ENCODE peak calls at places on chromosome 15, in six cellular contexts. H is Kasumi-1; V is transverse colon; L is activated T-helper 1 cell treated with anti-CD3 and anti-CD28 coated beads, Interleukin-12 subunit alpha, Interleukin-12 subunit beta, Interleukin-2, Interleukin-4 antibody, amounts not matched to agents 30 ng/mL and 10 ng/mL and 1 ng/mL, durations not matched to agents 14 hours and 24 hours and 36 hours; Y is HTR-8/SVneo; W is AG10803. B is an unnamed sample.

GRCh38 chr15:58486564-58486963 is 54.8 kb downstream of the LIPC start:
- DNase-seq in H (no peak), W (no peak), V (no peak), L (no peak), Y (no peak), B (no peak)

GRCh38 chr15:43105077-43105769 is 615 bp downstream of the UBR1 start:
- DNase-seq in V (peak; percentile 33), Y (no peak), W (no peak), L (peak; percentile 11), H (no peak), B (no peak)

GRCh38 chr15:34337557-34338306 is at the start of gene SLC12A6:
- DNase-seq in H (peak; percentile 66), V (peak; percentile 94), L (peak; percentile 90), Y (peak; percentile 91), W (peak; percentile 88), B (peak; percentile 91)

GRCh38 chr15:35170216-35170615 is 85.1 kb upstream of the NANOGP8 start:
- DNase-seq in V (no peak), W (peak; percentile 1), L (no peak), Y (no peak), H (no peak), B (no peak)

GRCh38 chr15:101675796-101676582 is 23.8 kb upstream of the TM2D3 start:
- DNase-seq in H (no peak), V (no peak), W (peak; percentile 96), L (no peak), Y (no peak), B (no peak)

GRCh38 chr15:25719101-25719985 is 143.8 kb downstream of the ATP10A start:
- DNase-seq in W (no peak), L (no peak), H (no peak), Y (no peak), V (no peak), B (no peak)

GRCh38 chr15:63191895-63192603 is 2.6 kb downstream of the RAB8B start:
- DNase-seq in V (peak; percentile 19), L (peak; percentile 63), Y (no peak), H (peak; percentile 46), W (no peak), B (no peak)

GRCh38 chr15:84917452-84917851 is 33.0 kb downstream of the SLC28A1 start:
- DNase-seq in H (no peak), V (no peak), Y (no peak), W (no peak), L (no peak), B (no peak)

GRCh38 chr15:57610130-57610529 is 18.4 kb downstream of the MYZAP start:
- DNase-seq in L (no peak), Y (peak; percentile 46), V (peak; percentile 87), H (peak; percentile 4), W (peak; percentile 43), B (peak; percentile 73)

GRCh38 chr15:36403351-36403750 is 176.1 kb upstream of the CDIN1 start:
- DNase-seq in Y (no peak), W (no peak), H (no peak), V (no peak), L (no peak), B (no peak)

GRCh38 chr15:28942046-28942445 is 56.3 kb downstream of the APBA2 start:
- DNase-seq in W (no peak), V (peak; percentile 34), L (no peak), Y (no peak), H (peak; percentile 44), B (no peak)

GRCh38 chr15:65089206-65089824 is 12.8 kb downstream of the KBTBD13 start:
- DNase-seq in W (no peak), Y (no peak), L (no peak), V (no peak), H (no peak), B (peak; percentile 64)

GRCh38 chr15:99416191-99417188 is 149.3 kb upstream of the MEF2A start:
- DNase-seq in Y (no peak), L (no peak), H (no peak), V (no peak), W (no peak), B (no peak)

GRCh38 chr15:41597787-41598186 is 38.8 kb downstream of the TYRO3 start:
- DNase-seq in V (no peak), Y (no peak), W (no peak), L (no peak), H (no peak), B (no peak)

GRCh38 chr15:81880833-81881232 is 165.0 kb downstream of the MEX3B start:
- DNase-seq in V (no peak), H (no peak), Y (no peak), L (no peak), W (no peak), B (no peak)

GRCh38 chr15:72751751-72752455 is 31.7 kb downstream of the ADPGK start:
- DNase-seq in L (no peak), W (no peak), H (peak; percentile 91), Y (no peak), V (no peak), B (peak; percentile 16)

GRCh38 chr15:89002830-89003229 is 85.4 kb upstream of the ABHD2 start:
- DNase-seq in Y (no peak), W (no peak), H (no peak), V (no peak), L (no peak), B (no peak)

GRCh38 chr15:42650208-42651066 is 75.0 kb downstream of the STARD9 start:
- DNase-seq in V (peak; percentile 67), H (peak; percentile 60), Y (peak; percentile 69), L (peak; percentile 61), W (peak; percentile 85), B (peak; percentile 28)

GRCh38 chr15:40471778-40472130 is 970 bp downstream of the CHST14 start:
- DNase-seq in Y (no peak), V (peak; percentile 23), L (no peak), W (peak; percentile 22), H (no peak), B (no peak)

GRCh38 chr15:52183562-52184173 is 7.5 kb downstream of the GNB5 start:
- DNase-seq in V (peak; percentile 19), Y (peak; percentile 17), H (peak; percentile 18), L (no peak), W (peak; percentile 36), B (no peak)

GRCh38 chr15:68503791-68504720 is 72.1 kb upstream of the ITGA11 start:
- DNase-seq in L (no peak), V (no peak), W (peak; percentile 71), H (peak; percentile 36), Y (no peak), B (no peak)

GRCh38 chr15:67005294-67005996 is 60.0 kb upstream of the SMAD3 start:
- DNase-seq in H (no peak), W (no peak), Y (no peak), V (no peak), L (no peak), B (no peak)

GRCh38 chr15:41892621-41893421 is 1.0 kb downstream of the SPTBN5 start:
- DNase-seq in V (peak; percentile 70), Y (no peak), L (no peak), H (no peak), W (no peak), B (peak; percentile 84)

GRCh38 chr15:38670142-38671002 is 105.8 kb upstream of the RASGRP1 start:
- DNase-seq in V (peak; percentile 25), H (no peak), Y (no peak), L (peak; percentile 72), W (no peak), B (no peak)

GRCh38 chr15:92886815-92887214 is 13.3 kb upstream of the CHD2 start:
- DNase-seq in L (no peak), V (no peak), W (no peak), Y (no peak), H (no peak), B (no peak)

GRCh38 chr15:99016680-99017321 is 9.2 kb upstream of the PGPEP1L start:
- DNase-seq in L (no peak), W (peak; percentile 88), H (peak; percentile 25), V (no peak), Y (peak; percentile 66), B (peak; percentile 31)

GRCh38 chr15:93179704-93180103 is 90.7 kb upstream of the RGMA start:
- DNase-seq in V (no peak), Y (no peak), H (no peak), L (no peak), W (no peak), B (no peak)

GRCh38 chr15:81531141-81531592 is 157.2 kb upstream of the TMC3 start:
- DNase-seq in V (no peak), H (no peak), Y (no peak), L (no peak), W (no peak), B (no peak)

B was measured in left ventricle myocardium inferior.